ENCODE peak calls at places on chromosome 4, in five cellular contexts. Y, O, B, H and N are unnamed samples.

GRCh38 chr4:166073783-166074182 is 200.7 kb downstream of the TLL1 start:
- DNase-seq in Y (no peak), O (no peak), B (no peak), H (no peak), N (no peak)

GRCh38 chr4:76545161-76545884 is 110.3 kb downstream of the SHROOM3 start:
- DNase-seq in Y (no peak), O (no peak), B (no peak), H (no peak), N (no peak)

GRCh38 chr4:168558587-168558986 is 61.7 kb downstream of the PALLD start:
- DNase-seq in Y (no peak), O (no peak), B (no peak), H (no peak), N (no peak)

GRCh38 chr4:111045992-111046391 is 423.1 kb upstream of the PITX2 start:
- DNase-seq in Y (no peak), O (no peak), B (no peak), H (no peak), N (no peak)

GRCh38 chr4:68074397-68074796 is 55.3 kb downstream of the TMPRSS11F start:
- DNase-seq in Y (no peak), O (no peak), B (no peak), H (no peak), N (no peak)

GRCh38 chr4:100366213-100366612 is 151.6 kb downstream of the EMCN start:
- DNase-seq in Y (no peak), O (no peak), B (no peak), H (no peak), N (no peak)

GRCh38 chr4:186724048-186724860 is 598 bp upstream of the FAT1 start:
- DNase-seq in Y (no peak), O (no peak), B (peak), H (no peak), N (peak)

GRCh38 chr4:182825003-182825402 is 92.2 kb downstream of the DCTD start:
- DNase-seq in Y (no peak), O (no peak), B (no peak), H (no peak), N (no peak)

GRCh38 chr4:163484906-163485305 is 9.6 kb upstream of the TMA16 start:
- DNase-seq in Y (peak), O (no peak), B (peak), H (peak), N (peak)

GRCh38 chr4:95165926-95166524 is 382.7 kb downstream of the UNC5C start:
- DNase-seq in Y (no peak), O (peak), B (peak), H (peak), N (peak)

GRCh38 chr4:39083164-39083563 is 21.1 kb downstream of the KLHL5 start:
- DNase-seq in Y (no peak), O (no peak), B (no peak), H (no peak), N (no peak)

GRCh38 chr4:2811830-2812599 is 19.1 kb downstream of the SH3BP2 start:
- DNase-seq in Y (peak), O (no peak), B (peak), H (no peak), N (peak)

GRCh38 chr4:176789955-176790354 is 2.8 kb downstream of the VEGFC start:
- DNase-seq in Y (no peak), O (no peak), B (peak), H (no peak), N (no peak)